ENCODE peak calls at places on chromosomes 7 and 10, in four cellular contexts. Y, X, K and G are unnamed samples.

GRCh38 chr7:131424219-131424822 is 96.6 kb downstream of the MKLN1 start:
- DNase-seq in Y (no peak), X (peak), K (peak), G (no peak)

GRCh38 chr7:150716368-150716767 is at the start of gene GIMAP1:
- DNase-seq in Y (no peak), X (no peak), K (no peak), G (no peak)

GRCh38 chr7:44223362-44224114 is 22.8 kb downstream of the YKT6 start:
- DNase-seq in Y (peak), X (no peak), K (no peak), G (no peak)

GRCh38 chr7:45181286-45181960 is 23.8 kb downstream of the RAMP3 start:
- DNase-seq in Y (no peak), X (no peak), K (no peak), G (no peak)

GRCh38 chr7:55588976-55589604 is 16.8 kb upstream of the VOPP1 start:
- DNase-seq in Y (peak), X (no peak), K (no peak), G (no peak)

GRCh38 chr7:130758429-130759056 is 24.5 kb upstream of the KLF14 start:
- DNase-seq in Y (peak), X (no peak), K (peak), G (no peak)

GRCh38 chr7:30906520-30907240 is 5.0 kb upstream of the AQP1 start:
- DNase-seq in Y (no peak), X (no peak), K (no peak), G (no peak)

GRCh38 chr10:91901784-91902677 is 7.3 kb downstream of the FGFBP3 start:
- DNase-seq in Y (peak), X (no peak), K (peak), G (no peak)

DNA sequence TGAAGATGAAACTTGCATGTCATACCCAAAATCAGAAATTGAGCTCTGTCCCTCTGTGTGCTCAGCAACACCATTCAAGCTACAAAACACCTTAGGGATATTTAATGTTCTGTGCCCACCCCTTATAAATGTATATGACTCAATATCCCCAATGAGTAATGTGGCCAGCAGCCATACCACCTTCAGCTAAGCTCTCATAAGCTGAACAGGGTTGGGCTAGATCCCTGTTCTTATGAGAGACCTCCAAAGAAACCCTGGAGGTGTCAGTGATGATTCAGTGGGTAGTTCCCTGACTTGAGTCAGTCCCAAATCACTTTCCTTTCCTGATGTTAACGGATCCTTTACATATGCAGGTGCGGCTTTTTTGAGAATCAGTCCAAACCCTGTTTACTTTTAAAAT is 253.8 kb downstream of the CREB5 start:
- DNase-seq in Y (no peak), X (no peak), K (no peak), G (no peak)
- TF ChIP-seq TCF7 in Y (no peak), X (no peak), K (no peak), G (no peak)

GRCh38 chr7:26159243-26159642 is 7.2 kb downstream of the NFE2L3 start:
- DNase-seq in Y (no peak), X (no peak), K (peak), G (no peak)
- TF ChIP-seq ESRRA in Y (no peak), X (no peak), K (no peak), G (no peak)

DNA sequence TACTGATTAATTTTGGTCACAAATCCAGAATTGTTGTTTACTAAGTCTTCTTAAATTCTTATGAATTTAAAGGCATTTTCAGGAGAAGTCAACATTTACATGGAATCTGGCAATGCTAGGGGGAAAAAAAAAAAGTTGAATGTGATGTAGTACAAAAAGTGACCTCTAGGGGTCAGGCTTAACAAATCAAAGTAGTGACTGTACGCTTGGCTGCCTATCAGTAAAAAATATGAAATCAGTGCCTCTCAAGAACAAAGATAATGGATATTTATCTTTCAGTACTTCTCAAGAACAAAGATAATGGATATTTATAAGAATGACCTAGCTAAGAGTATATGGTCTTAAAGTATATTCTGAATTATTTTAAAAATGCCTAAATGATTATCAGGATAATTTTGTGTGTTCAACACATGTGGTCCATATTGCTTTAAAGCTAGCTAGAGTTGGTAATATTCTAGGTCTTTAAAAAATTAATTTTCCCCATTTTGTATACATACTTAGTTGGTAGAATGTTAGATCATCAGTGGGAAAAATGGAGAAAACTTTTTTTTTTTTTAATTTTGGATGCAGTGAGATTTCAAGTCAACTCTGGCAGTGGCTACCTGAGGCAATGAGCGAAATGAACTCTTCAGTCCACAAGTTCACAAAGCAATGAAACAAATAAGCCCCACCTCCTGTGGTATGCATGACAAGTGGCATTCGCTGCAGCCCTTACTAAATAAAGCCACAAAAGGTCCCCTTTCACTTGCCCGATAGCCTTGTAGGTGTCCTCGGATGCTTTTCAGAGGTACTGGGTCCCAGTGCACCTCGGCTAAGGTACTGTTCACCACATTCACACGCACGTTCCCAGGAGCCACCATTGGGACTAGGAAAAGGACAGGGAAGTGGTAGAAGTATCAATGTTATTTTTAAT is 51.2 kb upstream of the LAMB4 start:
- DNase-seq in Y (peak), X (peak), K (peak), G (peak)
- TF ChIP-seq CBFB in Y (no peak), X (no peak), K (no peak), G (no peak)

DNA sequence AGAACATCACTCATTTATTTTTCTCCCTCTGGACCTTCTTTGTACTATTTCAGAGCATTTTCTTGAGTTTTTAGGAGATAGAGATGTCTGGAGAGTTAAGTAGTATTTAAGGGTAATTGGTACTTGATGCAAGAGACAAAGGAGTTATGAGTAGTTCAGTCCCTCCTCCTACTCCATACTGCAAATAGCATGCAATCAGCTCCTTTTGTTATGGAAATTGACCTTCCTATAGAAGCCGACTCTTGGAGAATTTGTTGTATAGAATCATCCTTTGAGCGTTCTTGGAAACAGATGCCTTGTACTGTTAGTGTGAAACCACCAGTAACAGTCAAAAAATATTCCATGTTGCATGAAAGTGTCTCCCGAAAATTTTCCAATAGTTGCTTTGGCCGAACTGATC is 428.2 kb upstream of the GALNT17 start:
- DNase-seq in Y (no peak), X (no peak), K (no peak), G (no peak)
- TF ChIP-seq TCF7 in Y (no peak), X (no peak), K (no peak), G (no peak)

GRCh38 chr7:113998934-113999333 is 80.1 kb upstream of the PPP1R3A start:
- DNase-seq in Y (no peak), X (no peak), K (no peak), G (no peak)

GRCh38 chr7:113996405-113996804 is 77.6 kb upstream of the PPP1R3A start:
- DNase-seq in Y (no peak), X (no peak), K (no peak), G (no peak)
- TF ChIP-seq ESRRA in Y (no peak), X (no peak), K (no peak), G (no peak)

DNA sequence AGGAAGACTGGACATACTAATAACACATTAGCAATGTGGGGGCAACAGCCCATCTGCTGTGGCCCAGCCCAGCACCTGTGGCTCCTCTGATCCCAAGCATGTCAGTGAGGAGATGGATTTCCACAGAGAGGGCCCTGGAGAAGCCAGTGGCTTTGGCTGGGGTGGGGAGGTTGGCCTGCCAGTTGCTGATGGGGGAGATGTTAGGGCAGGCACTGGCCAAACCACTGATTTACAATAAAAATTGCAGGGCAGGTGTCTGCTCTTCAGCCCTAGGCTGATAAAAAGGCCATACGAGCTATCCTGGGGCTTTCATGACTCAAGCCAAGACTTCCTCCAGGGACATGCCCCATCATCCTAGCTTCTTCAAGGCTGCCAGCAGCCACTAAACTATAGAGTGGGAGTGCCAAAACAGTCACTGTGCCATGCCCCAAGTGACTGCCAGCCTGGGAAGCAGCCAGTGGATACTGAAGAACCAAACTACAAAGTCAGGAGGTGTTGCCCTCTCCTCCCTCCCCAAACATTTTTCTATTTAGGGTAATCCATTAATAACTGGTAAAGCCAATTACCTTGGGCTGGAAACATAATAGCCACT is 37.8 kb downstream of the DPCD start:
- DNase-seq in Y (no peak), X (no peak), K (no peak), G (no peak)
- TF ChIP-seq CBFB in Y (no peak), X (no peak), K (no peak), G (no peak)

DNA sequence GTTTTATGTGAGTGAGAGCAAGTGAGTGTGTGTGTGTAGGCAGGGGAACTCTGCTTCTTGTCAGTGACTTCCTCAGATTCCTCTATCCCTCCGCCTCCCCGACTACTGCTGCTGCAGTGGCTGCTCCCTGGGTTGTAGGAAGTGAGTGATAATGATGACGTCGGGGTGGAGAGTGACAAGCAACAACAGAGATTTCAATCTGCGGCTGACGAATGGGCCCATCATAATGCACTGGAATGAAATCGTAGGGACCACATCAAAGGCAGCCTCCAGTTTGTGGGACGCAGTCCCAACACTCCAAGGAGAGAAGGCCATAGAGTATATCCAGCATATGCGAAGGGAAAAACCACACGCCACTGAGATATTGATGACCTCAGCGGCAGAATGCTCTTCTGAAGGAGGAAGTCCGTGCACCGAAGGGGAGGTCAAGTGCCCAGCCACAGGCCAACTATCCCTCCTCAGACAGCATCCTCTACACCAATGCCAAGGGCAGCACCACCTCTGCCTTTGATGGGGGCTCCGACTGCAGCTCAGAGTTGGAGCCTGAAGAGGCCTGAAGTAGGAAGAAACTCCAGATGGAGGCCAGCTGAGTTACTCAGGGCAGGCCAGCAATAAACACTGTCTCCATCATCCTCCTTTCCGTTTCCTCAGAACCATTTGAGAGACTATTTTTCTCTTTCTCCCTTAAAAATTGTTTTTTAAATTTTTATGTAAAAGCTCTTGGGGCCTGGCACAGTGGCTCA is 11.3 kb upstream of the STMP1 start:
- DNase-seq in Y (no peak), X (no peak), K (no peak), G (no peak)
- TF ChIP-seq TCF7 in Y (peak), X (no peak), K (no peak), G (no peak)